ENCODE peak calls at places on chromosomes 2 and 18, in seven cellular contexts. One of them, this sample, is unnamed.

GRCh38 chr2:136075466-136075865 is 42.5 kb downstream of the CXCR4 start:
- DNase-seq in mesenteric fat pad: no peak
- DNase-seq in GM20000: no peak
- DNase-seq in lung microvascular endothelial cell: no peak
- DNase-seq in cerebellar cortex: no peak
- DNase-seq in ELF-1: no peak
- DNase-seq in prostate gland: no peak
- DNase-seq in this sample: no peak

GRCh38 chr2:215731108-215731507 is 282.2 kb downstream of the MREG start:
- DNase-seq in mesenteric fat pad: no peak
- DNase-seq in GM20000: no peak
- DNase-seq in lung microvascular endothelial cell: no peak
- DNase-seq in cerebellar cortex: no peak
- DNase-seq in ELF-1: no peak
- DNase-seq in prostate gland: no peak
- DNase-seq in this sample: no peak

GRCh38 chr2:176177580-176178270 is 10.7 kb upstream of the HOXD1 start:
- DNase-seq in mesenteric fat pad: no peak
- DNase-seq in GM20000: peak
- DNase-seq in lung microvascular endothelial cell: no peak
- DNase-seq in cerebellar cortex: no peak
- DNase-seq in ELF-1: no peak
- DNase-seq in prostate gland: no peak
- DNase-seq in this sample: no peak

GRCh38 chr2:45316576-45317338 is 294.3 kb downstream of the SRBD1 start:
- DNase-seq in mesenteric fat pad: no peak
- DNase-seq in GM20000: no peak
- DNase-seq in lung microvascular endothelial cell: no peak
- DNase-seq in cerebellar cortex: no peak
- DNase-seq in ELF-1: no peak
- DNase-seq in prostate gland: no peak
- DNase-seq in this sample: no peak

GRCh38 chr2:21014364-21015280 is 29.3 kb downstream of the APOB start:
- DNase-seq in mesenteric fat pad: no peak
- DNase-seq in GM20000: no peak
- DNase-seq in lung microvascular endothelial cell: no peak
- DNase-seq in cerebellar cortex: no peak
- DNase-seq in ELF-1: no peak
- DNase-seq in prostate gland: no peak
- DNase-seq in this sample: no peak

GRCh38 chr18:22847392-22847791 is 85.7 kb upstream of the RBBP8 start:
- DNase-seq in mesenteric fat pad: no peak
- DNase-seq in GM20000: no peak
- DNase-seq in lung microvascular endothelial cell: no peak
- DNase-seq in cerebellar cortex: no peak
- DNase-seq in ELF-1: no peak
- DNase-seq in prostate gland: no peak
- DNase-seq in this sample: no peak

GRCh38 chr18:830315-830901 is 18.4 kb upstream of the YES1 start:
- DNase-seq in mesenteric fat pad: no peak
- DNase-seq in GM20000: peak
- DNase-seq in lung microvascular endothelial cell: peak
- DNase-seq in cerebellar cortex: no peak
- DNase-seq in ELF-1: peak
- DNase-seq in prostate gland: no peak
- DNase-seq in this sample: no peak

GRCh38 chr2:230706053-230706498 is 6.6 kb upstream of the CAB39 start:
- DNase-seq in mesenteric fat pad: no peak
- DNase-seq in GM20000: no peak
- DNase-seq in lung microvascular endothelial cell: no peak
- DNase-seq in cerebellar cortex: no peak
- DNase-seq in ELF-1: no peak
- DNase-seq in prostate gland: no peak
- DNase-seq in this sample: no peak

GRCh38 chr2:1922402-1923025 is 178.2 kb upstream of the PXDN start:
- DNase-seq in mesenteric fat pad: no peak
- DNase-seq in GM20000: no peak
- DNase-seq in lung microvascular endothelial cell: no peak
- DNase-seq in cerebellar cortex: no peak
- DNase-seq in ELF-1: no peak
- DNase-seq in prostate gland: no peak
- DNase-seq in this sample: peak

GRCh38 chr2:121723316-121723715 is 13.4 kb downstream of the NIFK start:
- DNase-seq in mesenteric fat pad: peak
- DNase-seq in GM20000: no peak
- DNase-seq in lung microvascular endothelial cell: no peak
- DNase-seq in cerebellar cortex: no peak
- DNase-seq in ELF-1: no peak
- DNase-seq in prostate gland: no peak
- DNase-seq in this sample: no peak

GRCh38 chr2:222283634-222284033 is 15.2 kb downstream of the PAX3 start:
- DNase-seq in mesenteric fat pad: no peak
- DNase-seq in GM20000: no peak
- DNase-seq in lung microvascular endothelial cell: no peak
- DNase-seq in cerebellar cortex: no peak
- DNase-seq in ELF-1: peak
- DNase-seq in prostate gland: no peak
- DNase-seq in this sample: no peak

GRCh38 chr2:172085460-172086159 is at the start of gene DLX1:
- DNase-seq in mesenteric fat pad: no peak
- DNase-seq in GM20000: no peak
- DNase-seq in lung microvascular endothelial cell: no peak
- DNase-seq in cerebellar cortex: no peak
- DNase-seq in ELF-1: no peak
- DNase-seq in prostate gland: no peak
- DNase-seq in this sample: no peak

GRCh38 chr2:119704670-119705120 is 25.7 kb downstream of the TMEM177 start:
- DNase-seq in mesenteric fat pad: no peak
- DNase-seq in GM20000: no peak
- DNase-seq in lung microvascular endothelial cell: peak
- DNase-seq in cerebellar cortex: no peak
- DNase-seq in ELF-1: no peak
- DNase-seq in prostate gland: no peak
- DNase-seq in this sample: no peak

GRCh38 chr2:241379481-241380480 is 23.7 kb downstream of the FARP2 start:
- DNase-seq in mesenteric fat pad: no peak
- DNase-seq in GM20000: no peak
- DNase-seq in lung microvascular endothelial cell: no peak
- DNase-seq in cerebellar cortex: no peak
- DNase-seq in ELF-1: no peak
- DNase-seq in prostate gland: no peak
- DNase-seq in this sample: no peak

GRCh38 chr2:216829533-216829932 is 30.3 kb downstream of the TNP1 start:
- DNase-seq in mesenteric fat pad: no peak
- DNase-seq in GM20000: no peak
- DNase-seq in lung microvascular endothelial cell: peak
- DNase-seq in cerebellar cortex: peak
- DNase-seq in ELF-1: no peak
- DNase-seq in prostate gland: no peak
- DNase-seq in this sample: peak

GRCh38 chr2:72415256-72415655 is 267.6 kb upstream of the CYP26B1 start:
- DNase-seq in mesenteric fat pad: no peak
- DNase-seq in GM20000: no peak
- DNase-seq in lung microvascular endothelial cell: no peak
- DNase-seq in cerebellar cortex: no peak
- DNase-seq in ELF-1: no peak
- DNase-seq in prostate gland: no peak
- DNase-seq in this sample: no peak

GRCh38 chr18:69839497-69839896 is 108.2 kb downstream of the CD226 start:
- DNase-seq in mesenteric fat pad: no peak
- DNase-seq in GM20000: no peak
- DNase-seq in lung microvascular endothelial cell: no peak
- DNase-seq in cerebellar cortex: peak
- DNase-seq in ELF-1: peak
- DNase-seq in prostate gland: no peak
- DNase-seq in this sample: no peak

GRCh38 chr2:112634153-112634873 is 11.4 kb upstream of the SLC20A1 start:
- DNase-seq in mesenteric fat pad: no peak
- DNase-seq in GM20000: peak
- DNase-seq in lung microvascular endothelial cell: no peak
- DNase-seq in cerebellar cortex: no peak
- DNase-seq in ELF-1: peak
- DNase-seq in prostate gland: no peak
- DNase-seq in this sample: no peak

GRCh38 chr2:238397381-238397780 is 29.3 kb upstream of the ASB1 start:
- DNase-seq in mesenteric fat pad: no peak
- DNase-seq in GM20000: no peak
- DNase-seq in lung microvascular endothelial cell: no peak
- DNase-seq in cerebellar cortex: no peak
- DNase-seq in ELF-1: no peak
- DNase-seq in prostate gland: no peak
- DNase-seq in this sample: no peak

GRCh38 chr18:35291166-35291565 is 1.1 kb upstream of the ZSCAN30 start:
- DNase-seq in mesenteric fat pad: no peak
- DNase-seq in GM20000: no peak
- DNase-seq in lung microvascular endothelial cell: no peak
- DNase-seq in cerebellar cortex: no peak
- DNase-seq in ELF-1: no peak
- DNase-seq in prostate gland: no peak
- DNase-seq in this sample: no peak

GRCh38 chr2:238843476-238843875 is 4.4 kb upstream of the TWIST2 start:
- DNase-seq in mesenteric fat pad: no peak
- DNase-seq in GM20000: no peak
- DNase-seq in lung microvascular endothelial cell: no peak
- DNase-seq in cerebellar cortex: no peak
- DNase-seq in ELF-1: no peak
- DNase-seq in prostate gland: no peak
- DNase-seq in this sample: no peak

GRCh38 chr18:73279499-73279898 is 411.7 kb upstream of the NETO1 start:
- DNase-seq in mesenteric fat pad: no peak
- DNase-seq in GM20000: no peak
- DNase-seq in lung microvascular endothelial cell: no peak
- DNase-seq in cerebellar cortex: no peak
- DNase-seq in ELF-1: no peak
- DNase-seq in prostate gland: no peak
- DNase-seq in this sample: no peak

GRCh38 chr18:63336366-63337099 is 17.0 kb upstream of the BCL2 start:
- DNase-seq in mesenteric fat pad: no peak
- DNase-seq in GM20000: no peak
- DNase-seq in lung microvascular endothelial cell: peak
- DNase-seq in cerebellar cortex: no peak
- DNase-seq in ELF-1: no peak
- DNase-seq in prostate gland: no peak
- DNase-seq in this sample: no peak

GRCh38 chr2:181857471-181857870 is 34.1 kb upstream of the ITPRID2 start:
- DNase-seq in mesenteric fat pad: no peak
- DNase-seq in GM20000: no peak
- DNase-seq in lung microvascular endothelial cell: no peak
- DNase-seq in cerebellar cortex: no peak
- DNase-seq in ELF-1: no peak
- DNase-seq in prostate gland: no peak
- DNase-seq in this sample: no peak

GRCh38 chr2:216921057-216921456 is 61.2 kb upstream of the TNP1 start:
- DNase-seq in mesenteric fat pad: no peak
- DNase-seq in GM20000: no peak
- DNase-seq in lung microvascular endothelial cell: no peak
- DNase-seq in cerebellar cortex: no peak
- DNase-seq in ELF-1: no peak
- DNase-seq in prostate gland: no peak
- DNase-seq in this sample: no peak

GRCh38 chr2:8058652-8059051 is 623.2 kb upstream of the ID2 start:
- DNase-seq in mesenteric fat pad: no peak
- DNase-seq in GM20000: no peak
- DNase-seq in lung microvascular endothelial cell: no peak
- DNase-seq in cerebellar cortex: no peak
- DNase-seq in ELF-1: no peak
- DNase-seq in prostate gland: no peak
- DNase-seq in this sample: no peak

GRCh38 chr2:218671077-218671653 is 637 bp downstream of the RNF25 start:
- DNase-seq in mesenteric fat pad: no peak
- DNase-seq in GM20000: no peak
- DNase-seq in lung microvascular endothelial cell: peak
- DNase-seq in cerebellar cortex: no peak
- DNase-seq in ELF-1: no peak
- DNase-seq in prostate gland: no peak
- DNase-seq in this sample: no peak

GRCh38 chr2:130834091-130834922 is 2.4 kb upstream of the ARHGEF4 start:
- DNase-seq in mesenteric fat pad: no peak
- DNase-seq in GM20000: no peak
- DNase-seq in lung microvascular endothelial cell: no peak
- DNase-seq in cerebellar cortex: no peak
- DNase-seq in ELF-1: peak
- DNase-seq in prostate gland: no peak
- DNase-seq in this sample: no peak

GRCh38 chr2:143936758-143937562 is 583.0 kb downstream of the ZEB2 start:
- DNase-seq in mesenteric fat pad: no peak
- DNase-seq in GM20000: peak
- DNase-seq in lung microvascular endothelial cell: peak
- DNase-seq in cerebellar cortex: no peak
- DNase-seq in ELF-1: peak
- DNase-seq in prostate gland: no peak
- DNase-seq in this sample: no peak

GRCh38 chr18:26497881-26498280 is 50.5 kb downstream of the KCTD1 start:
- DNase-seq in mesenteric fat pad: no peak
- DNase-seq in GM20000: no peak
- DNase-seq in lung microvascular endothelial cell: no peak
- DNase-seq in cerebellar cortex: no peak
- DNase-seq in ELF-1: no peak
- DNase-seq in prostate gland: no peak
- DNase-seq in this sample: no peak

GRCh38 chr2:190663348-190663747 is 14.5 kb downstream of the NAB1 start:
- DNase-seq in mesenteric fat pad: no peak
- DNase-seq in GM20000: no peak
- DNase-seq in lung microvascular endothelial cell: no peak
- DNase-seq in cerebellar cortex: peak
- DNase-seq in ELF-1: no peak
- DNase-seq in prostate gland: no peak
- DNase-seq in this sample: no peak

GRCh38 chr2:27701676-27702075 is 38.0 kb downstream of the SLC4A1AP start:
- DNase-seq in mesenteric fat pad: no peak
- DNase-seq in GM20000: no peak
- DNase-seq in lung microvascular endothelial cell: no peak
- DNase-seq in cerebellar cortex: no peak
- DNase-seq in ELF-1: no peak
- DNase-seq in prostate gland: no peak
- DNase-seq in this sample: no peak

GRCh38 chr2:219531639-219532377 is 11.8 kb downstream of the CHPF start:
- DNase-seq in mesenteric fat pad: no peak
- DNase-seq in GM20000: no peak
- DNase-seq in lung microvascular endothelial cell: no peak
- DNase-seq in cerebellar cortex: no peak
- DNase-seq in ELF-1: peak
- DNase-seq in prostate gland: no peak
- DNase-seq in this sample: no peak

GRCh38 chr2:50514881-50515280 is 517.1 kb downstream of the NRXN1 start:
- DNase-seq in mesenteric fat pad: no peak
- DNase-seq in GM20000: no peak
- DNase-seq in lung microvascular endothelial cell: no peak
- DNase-seq in cerebellar cortex: peak
- DNase-seq in ELF-1: peak
- DNase-seq in prostate gland: no peak
- DNase-seq in this sample: no peak

GRCh38 chr2:175414872-175415487 is 233.5 kb upstream of the ATP5MC3 start:
- DNase-seq in mesenteric fat pad: no peak
- DNase-seq in GM20000: peak
- DNase-seq in lung microvascular endothelial cell: peak
- DNase-seq in cerebellar cortex: peak
- DNase-seq in ELF-1: peak
- DNase-seq in prostate gland: peak
- DNase-seq in this sample: no peak